ENCODE peak calls at places on chromosomes 16 and 17, in nine cellular contexts. One of them, this sample, is unnamed.

GRCh38 chr17:6374761-6375312 is 60.1 kb downstream of the AIPL1 start:
- DNase-seq in mammary epithelial cell: peak
- DNase-seq in left lung: no peak
- DNase-seq in aorta: no peak
- DNase-seq in skeletal muscle cell: no peak
- DNase-seq in body of pancreas: peak
- DNase-seq in CD8-positive, alpha-beta T cell: no peak
- DNase-seq in stomach: no peak
- DNase-seq in epithelial cell of esophagus: peak
- DNase-seq in this sample: no peak

GRCh38 chr17:48484256-48484655 is 46.6 kb downstream of the HOXB1 start:
- DNase-seq in mammary epithelial cell: no peak
- DNase-seq in left lung: no peak
- DNase-seq in aorta: no peak
- DNase-seq in skeletal muscle cell: no peak
- DNase-seq in body of pancreas: no peak
- DNase-seq in CD8-positive, alpha-beta T cell: no peak
- DNase-seq in stomach: no peak
- DNase-seq in epithelial cell of esophagus: no peak
- DNase-seq in this sample: no peak

GRCh38 chr17:1055751-1056645 is 59.1 kb downstream of the TIMM22 start:
- DNase-seq in mammary epithelial cell: peak
- DNase-seq in left lung: peak
- DNase-seq in aorta: peak
- DNase-seq in skeletal muscle cell: no peak
- DNase-seq in body of pancreas: peak
- DNase-seq in CD8-positive, alpha-beta T cell: peak
- DNase-seq in stomach: peak
- DNase-seq in epithelial cell of esophagus: peak
- DNase-seq in this sample: no peak

GRCh38 chr17:80113033-80113484 is 11.7 kb downstream of the GAA start:
- DNase-seq in mammary epithelial cell: no peak
- DNase-seq in left lung: no peak
- DNase-seq in aorta: no peak
- DNase-seq in skeletal muscle cell: no peak
- DNase-seq in body of pancreas: no peak
- DNase-seq in CD8-positive, alpha-beta T cell: no peak
- DNase-seq in stomach: peak
- DNase-seq in epithelial cell of esophagus: no peak
- DNase-seq in this sample: no peak

GRCh38 chr16:66476328-66477027 is 49.4 kb downstream of the BEAN1 start:
- DNase-seq in mammary epithelial cell: no peak
- DNase-seq in left lung: no peak
- DNase-seq in aorta: peak
- DNase-seq in skeletal muscle cell: no peak
- DNase-seq in body of pancreas: no peak
- DNase-seq in CD8-positive, alpha-beta T cell: peak
- DNase-seq in stomach: no peak
- DNase-seq in epithelial cell of esophagus: no peak
- DNase-seq in this sample: no peak

GRCh38 chr17:62592305-62593099 is 35.0 kb upstream of the MRC2 start:
- DNase-seq in mammary epithelial cell: peak
- DNase-seq in left lung: no peak
- DNase-seq in aorta: no peak
- DNase-seq in skeletal muscle cell: no peak
- DNase-seq in body of pancreas: no peak
- DNase-seq in CD8-positive, alpha-beta T cell: no peak
- DNase-seq in stomach: no peak
- DNase-seq in epithelial cell of esophagus: peak
- DNase-seq in this sample: no peak

GRCh38 chr16:5054876-5055865 is 10.6 kb downstream of the C16orf89 start:
- DNase-seq in mammary epithelial cell: no peak
- DNase-seq in left lung: no peak
- DNase-seq in aorta: peak
- DNase-seq in skeletal muscle cell: no peak
- DNase-seq in body of pancreas: no peak
- DNase-seq in CD8-positive, alpha-beta T cell: no peak
- DNase-seq in stomach: no peak
- DNase-seq in epithelial cell of esophagus: no peak
- DNase-seq in this sample: no peak

GRCh38 chr17:79272666-79273219 is 198.1 kb downstream of the ENGASE start:
- DNase-seq in mammary epithelial cell: peak
- DNase-seq in left lung: no peak
- DNase-seq in aorta: no peak
- DNase-seq in skeletal muscle cell: no peak
- DNase-seq in body of pancreas: peak
- DNase-seq in CD8-positive, alpha-beta T cell: no peak
- DNase-seq in stomach: no peak
- DNase-seq in epithelial cell of esophagus: peak
- DNase-seq in this sample: peak

GRCh38 chr17:61556224-61557188 is 34.5 kb downstream of the NACA2 start:
- DNase-seq in mammary epithelial cell: no peak
- DNase-seq in left lung: no peak
- DNase-seq in aorta: no peak
- DNase-seq in skeletal muscle cell: no peak
- DNase-seq in body of pancreas: no peak
- DNase-seq in CD8-positive, alpha-beta T cell: no peak
- DNase-seq in stomach: no peak
- DNase-seq in epithelial cell of esophagus: no peak
- DNase-seq in this sample: no peak

GRCh38 chr16:75227361-75228142 is 8.8 kb downstream of the CTRB1 start:
- DNase-seq in mammary epithelial cell: no peak
- DNase-seq in left lung: peak
- DNase-seq in aorta: peak
- DNase-seq in skeletal muscle cell: no peak
- DNase-seq in body of pancreas: peak
- DNase-seq in CD8-positive, alpha-beta T cell: no peak
- DNase-seq in stomach: no peak
- DNase-seq in epithelial cell of esophagus: no peak
- DNase-seq in this sample: no peak

GRCh38 chr17:80869476-80869875 is 122.2 kb upstream of the CHMP6 start:
- DNase-seq in mammary epithelial cell: no peak
- DNase-seq in left lung: no peak
- DNase-seq in aorta: peak
- DNase-seq in skeletal muscle cell: no peak
- DNase-seq in body of pancreas: no peak
- DNase-seq in CD8-positive, alpha-beta T cell: no peak
- DNase-seq in stomach: no peak
- DNase-seq in epithelial cell of esophagus: no peak
- DNase-seq in this sample: no peak

GRCh38 chr17:31564883-31565297 is 173.4 kb downstream of the RAB11FIP4 start:
- DNase-seq in mammary epithelial cell: peak
- DNase-seq in left lung: no peak
- DNase-seq in aorta: peak
- DNase-seq in skeletal muscle cell: no peak
- DNase-seq in body of pancreas: peak
- DNase-seq in CD8-positive, alpha-beta T cell: no peak
- DNase-seq in stomach: no peak
- DNase-seq in epithelial cell of esophagus: no peak
- DNase-seq in this sample: no peak

GRCh38 chr16:13178318-13178717 is 276.9 kb downstream of the SHISA9 start:
- DNase-seq in mammary epithelial cell: no peak
- DNase-seq in left lung: no peak
- DNase-seq in aorta: no peak
- DNase-seq in skeletal muscle cell: no peak
- DNase-seq in body of pancreas: no peak
- DNase-seq in CD8-positive, alpha-beta T cell: no peak
- DNase-seq in stomach: no peak
- DNase-seq in epithelial cell of esophagus: no peak
- DNase-seq in this sample: no peak

GRCh38 chr16:27689711-27690110 is 139.8 kb downstream of the KATNIP start:
- DNase-seq in mammary epithelial cell: no peak
- DNase-seq in left lung: no peak
- DNase-seq in aorta: no peak
- DNase-seq in skeletal muscle cell: peak
- DNase-seq in body of pancreas: no peak
- DNase-seq in CD8-positive, alpha-beta T cell: no peak
- DNase-seq in stomach: no peak
- DNase-seq in epithelial cell of esophagus: peak
- DNase-seq in this sample: no peak

GRCh38 chr17:20954794-20955193 is 88.0 kb downstream of the USP22 start:
- DNase-seq in mammary epithelial cell: no peak
- DNase-seq in left lung: no peak
- DNase-seq in aorta: no peak
- DNase-seq in skeletal muscle cell: no peak
- DNase-seq in body of pancreas: no peak
- DNase-seq in CD8-positive, alpha-beta T cell: no peak
- DNase-seq in stomach: no peak
- DNase-seq in epithelial cell of esophagus: no peak
- DNase-seq in this sample: no peak

DNA sequence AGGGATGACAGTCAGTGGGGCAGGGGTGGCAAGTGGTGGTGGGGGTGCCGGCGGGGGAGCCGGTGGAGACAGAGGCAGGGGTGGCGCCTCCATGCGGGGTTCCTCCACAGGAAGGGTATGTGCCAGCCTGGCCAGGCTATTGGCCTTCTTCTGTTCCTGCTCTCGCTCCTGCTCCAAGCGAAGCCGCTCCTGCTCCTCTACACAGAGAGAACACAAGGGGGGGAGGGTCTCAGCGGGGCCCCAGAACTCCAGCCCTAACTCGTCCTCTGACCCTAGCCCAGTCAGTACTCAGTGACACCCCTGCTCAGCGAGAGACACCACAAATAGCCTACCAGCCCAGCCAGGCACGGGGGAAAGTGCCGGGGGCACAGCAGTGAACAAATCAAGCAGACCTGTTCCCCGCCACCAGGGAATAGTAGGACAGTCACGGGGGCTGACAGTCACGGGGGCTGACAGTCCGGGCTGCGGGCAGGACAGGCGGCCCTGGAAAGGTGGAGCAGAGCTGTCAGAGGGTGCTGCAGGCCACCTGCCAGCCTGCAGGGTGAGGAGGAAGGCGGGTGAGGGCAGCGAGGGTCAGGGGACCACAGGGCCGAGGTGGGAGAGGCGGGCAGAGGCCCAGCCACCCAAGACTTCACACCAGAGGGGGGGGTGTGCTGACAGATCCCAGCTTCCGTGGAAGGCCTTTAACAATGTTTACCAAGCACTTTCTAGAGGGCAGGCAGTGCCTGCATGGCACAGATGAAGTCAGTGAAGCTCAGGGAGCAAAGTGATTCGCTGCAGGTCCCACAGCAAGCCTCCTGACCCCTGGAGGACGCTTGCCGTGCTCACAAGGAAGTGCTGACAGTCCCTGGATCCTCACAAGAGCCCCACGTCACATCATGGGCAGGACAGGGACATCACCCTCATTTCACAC is 5.3 kb downstream of the MNT start:
- DNase-seq in mammary epithelial cell: no peak
- DNase-seq in left lung: peak
- DNase-seq in aorta: no peak
- DNase-seq in skeletal muscle cell: no peak
- DNase-seq in body of pancreas: peak
- DNase-seq in CD8-positive, alpha-beta T cell: no peak
- DNase-seq in stomach: no peak
- DNase-seq in epithelial cell of esophagus: peak
- DNase-seq in this sample: no peak
- H3K4me3 ChIP-seq in mammary epithelial cell: no peak
- H3K4me3 ChIP-seq in left lung: no peak
- H3K4me3 ChIP-seq in aorta: no peak
- H3K4me3 ChIP-seq in skeletal muscle cell: no peak
- H3K4me3 ChIP-seq in body of pancreas: no peak
- H3K4me3 ChIP-seq in CD8-positive, alpha-beta T cell: no peak
- H3K4me3 ChIP-seq in stomach: no peak
- H3K4me3 ChIP-seq in epithelial cell of esophagus: no peak
- H3K4me3 ChIP-seq in this sample: peak

DNA sequence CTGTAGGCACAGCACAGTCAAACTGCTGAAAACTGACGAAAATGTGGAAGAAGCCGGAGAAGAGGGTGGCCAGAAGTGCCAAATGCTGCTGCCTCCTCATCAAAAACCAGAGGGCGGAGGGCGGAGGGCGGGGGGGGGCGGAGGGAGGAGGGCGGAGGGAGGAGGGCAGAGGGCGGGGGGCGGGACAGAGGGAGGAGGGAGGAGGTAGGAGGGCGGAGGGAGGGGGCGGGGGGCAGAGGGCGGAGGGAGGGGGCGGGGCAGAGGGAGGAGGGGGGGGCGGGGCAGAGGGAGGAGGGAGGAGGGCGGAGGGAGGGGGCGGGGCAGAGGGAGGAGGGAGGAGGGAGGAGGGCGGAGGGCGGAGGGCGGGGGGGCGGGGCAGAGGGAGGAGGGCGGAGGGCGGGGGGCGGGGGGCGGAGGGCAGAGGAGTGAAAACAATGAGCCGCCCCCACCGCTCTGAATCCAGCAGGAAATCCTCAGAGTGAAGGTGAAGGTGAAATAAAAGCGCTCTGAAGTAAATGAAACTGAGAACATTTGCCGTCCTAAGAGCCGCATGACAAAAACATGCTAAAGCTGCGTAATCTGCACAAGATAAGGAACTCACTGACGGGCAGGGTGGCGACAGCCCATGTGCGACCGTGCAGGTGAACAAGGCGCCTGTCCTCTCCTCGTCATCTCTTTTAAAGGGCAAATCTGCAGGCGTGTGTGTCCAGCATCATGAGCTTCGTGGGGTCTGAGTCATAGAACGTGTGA is 22.6 kb upstream of the CBFA2T3 start:
- DNase-seq in mammary epithelial cell: peak
- DNase-seq in left lung: no peak
- DNase-seq in aorta: no peak
- DNase-seq in skeletal muscle cell: no peak
- DNase-seq in body of pancreas: no peak
- DNase-seq in CD8-positive, alpha-beta T cell: peak
- DNase-seq in stomach: no peak
- DNase-seq in epithelial cell of esophagus: peak
- DNase-seq in this sample: no peak
- H3K4me3 ChIP-seq in mammary epithelial cell: no peak
- H3K4me3 ChIP-seq in left lung: no peak
- H3K4me3 ChIP-seq in aorta: no peak
- H3K4me3 ChIP-seq in skeletal muscle cell: no peak
- H3K4me3 ChIP-seq in body of pancreas: no peak
- H3K4me3 ChIP-seq in CD8-positive, alpha-beta T cell: no peak
- H3K4me3 ChIP-seq in stomach: no peak
- H3K4me3 ChIP-seq in epithelial cell of esophagus: no peak
- H3K4me3 ChIP-seq in this sample: no peak

GRCh38 chr17:14156689-14157088 is 80.0 kb downstream of the CDRT15 start:
- DNase-seq in mammary epithelial cell: no peak
- DNase-seq in left lung: no peak
- DNase-seq in aorta: no peak
- DNase-seq in skeletal muscle cell: no peak
- DNase-seq in body of pancreas: no peak
- DNase-seq in CD8-positive, alpha-beta T cell: no peak
- DNase-seq in stomach: no peak
- DNase-seq in epithelial cell of esophagus: no peak
- DNase-seq in this sample: no peak
- H3K4me3 ChIP-seq in mammary epithelial cell: no peak
- H3K4me3 ChIP-seq in left lung: no peak
- H3K4me3 ChIP-seq in aorta: no peak
- H3K4me3 ChIP-seq in skeletal muscle cell: no peak
- H3K4me3 ChIP-seq in body of pancreas: no peak
- H3K4me3 ChIP-seq in CD8-positive, alpha-beta T cell: no peak
- H3K4me3 ChIP-seq in stomach: no peak
- H3K4me3 ChIP-seq in epithelial cell of esophagus: no peak
- H3K4me3 ChIP-seq in this sample: no peak

DNA sequence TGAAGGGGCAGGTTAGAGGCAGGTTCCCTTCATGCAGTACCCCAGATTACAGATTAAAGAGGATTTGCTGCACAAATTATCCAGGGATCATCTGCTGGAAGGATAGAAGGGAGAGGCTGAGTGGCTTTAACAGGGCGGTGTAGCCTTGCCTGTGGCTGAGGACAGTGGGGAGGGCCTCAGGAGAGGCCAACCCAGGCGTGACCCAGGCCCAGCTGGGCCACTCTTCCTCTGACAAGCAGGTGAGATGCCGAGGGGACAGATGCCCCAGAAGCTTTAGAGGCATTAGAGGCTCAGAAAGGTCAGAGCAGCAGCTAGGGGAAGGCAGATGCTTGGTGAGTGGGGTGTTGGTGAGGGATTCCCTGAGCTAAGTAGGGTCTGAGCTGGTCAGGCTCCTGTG is 18.1 kb upstream of the MTMR4 start:
- DNase-seq in mammary epithelial cell: no peak
- DNase-seq in left lung: no peak
- DNase-seq in aorta: no peak
- DNase-seq in skeletal muscle cell: no peak
- DNase-seq in body of pancreas: no peak
- DNase-seq in CD8-positive, alpha-beta T cell: no peak
- DNase-seq in stomach: no peak
- DNase-seq in epithelial cell of esophagus: no peak
- DNase-seq in this sample: no peak
- H3K4me3 ChIP-seq in mammary epithelial cell: no peak
- H3K4me3 ChIP-seq in left lung: no peak
- H3K4me3 ChIP-seq in aorta: no peak
- H3K4me3 ChIP-seq in skeletal muscle cell: peak
- H3K4me3 ChIP-seq in body of pancreas: no peak
- H3K4me3 ChIP-seq in CD8-positive, alpha-beta T cell: peak
- H3K4me3 ChIP-seq in stomach: peak
- H3K4me3 ChIP-seq in epithelial cell of esophagus: no peak
- H3K4me3 ChIP-seq in this sample: no peak